ENCODE peak calls at places on chromosome 5, in ten cellular contexts. L is HCT116, M is kidney, U is thoracic aorta, F is heart left ventricle, E is tibial nerve, C is lower lobe of right lung, N is psoas muscle, R is HepG2, K is left ventricle myocardium inferior. V is an unnamed sample. For H3K4me1, the result is how much of the 10 kb centered on the place peaks cover.

GRCh38 chr5:177469061-177469628 is 4.3 kb downstream of the DBN1 start:
- DNase-seq in L (no peak), M (no peak), U (no peak), F (peak), E (no peak), C (no peak), N (peak), R (no peak), K (peak), V (no peak)

GRCh38 chr5:148193202-148193601 is 9.6 kb upstream of the SPINK6 start:
- DNase-seq in L (no peak), M (no peak), U (no peak), F (no peak), E (no peak), C (no peak), N (no peak), R (no peak), K (no peak), V (no peak)

GRCh38 chr5:158013939-158014338 is 155.0 kb upstream of the CLINT1 start:
- DNase-seq in L (no peak), M (no peak), U (no peak), F (no peak), E (no peak), C (no peak), N (no peak), R (peak), K (no peak), V (peak)

GRCh38 chr5:91641730-91642350 is 258.7 kb upstream of the ARRDC3 start:
- DNase-seq in L (peak), M (no peak), U (no peak), F (no peak), E (no peak), C (no peak), N (no peak), R (peak), K (no peak), V (peak)

GRCh38 chr5:153555420-153556114 is 65.1 kb downstream of the GRIA1 start:
- DNase-seq in L (no peak), M (no peak), U (no peak), F (no peak), E (no peak), C (peak), N (no peak), R (no peak), K (no peak), V (no peak)

GRCh38 chr5:6262651-6263363 is 115.5 kb downstream of the MED10 start:
- DNase-seq in L (no peak), M (no peak), U (no peak), F (no peak), E (no peak), C (no peak), N (no peak), R (no peak), K (no peak), V (no peak)

GRCh38 chr5:22850981-22851380 is 2.2 kb downstream of the CDH12 start:
- DNase-seq in L (no peak), M (no peak), U (no peak), F (no peak), E (no peak), C (no peak), N (no peak), R (no peak), K (no peak), V (no peak)

GRCh38 chr5:150659360-150660107 is 1.5 kb upstream of the MYOZ3 start:
- DNase-seq in L (no peak), M (no peak), U (no peak), F (peak), E (no peak), C (no peak), N (peak), R (no peak), K (no peak), V (no peak)

GRCh38 chr5:42641321-42642005 is 115.2 kb upstream of the CCDC152 start:
- DNase-seq in L (no peak), M (no peak), U (no peak), F (no peak), E (no peak), C (no peak), N (no peak), R (no peak), K (no peak), V (no peak)

GRCh38 chr5:164233796-164234195 is 728.4 kb downstream of the MAT2B start:
- DNase-seq in L (no peak), M (no peak), U (no peak), F (no peak), E (no peak), C (no peak), N (no peak), R (no peak), K (no peak), V (no peak)

GRCh38 chr5:322942-323879 is 1.7 kb downstream of the AHRR start:
- DNase-seq in L (no peak), M (no peak), U (no peak), F (no peak), E (no peak), C (no peak), N (peak), R (no peak), K (no peak), V (no peak)

GRCh38 chr5:33379757-33380156 is 61.0 kb upstream of the TARS1 start:
- DNase-seq in L (peak), M (no peak), U (no peak), F (no peak), E (no peak), C (no peak), N (no peak), R (no peak), K (no peak), V (peak)

GRCh38 chr5:96343094-96343493 is 90.0 kb downstream of the PCSK1 start:
- DNase-seq in L (no peak), M (no peak), U (no peak), F (no peak), E (no peak), C (no peak), N (no peak), R (no peak), K (no peak), V (no peak)
- H3K4me1 ChIP-seq in L (under half), M (under half), U (under half), F (under half), E (under half), C (under half), N (under half), R (under half), K (under half), V (under half)

GRCh38 chr5:74765929-74766328 is 988 bp downstream of the GFM2 start:
- DNase-seq in L (no peak), M (no peak), U (no peak), F (no peak), E (no peak), C (no peak), N (no peak), R (no peak), K (no peak), V (no peak)
- H3K4me3 ChIP-seq in L (peak), M (peak), U (peak), F (peak), E (peak), C (peak), N (peak), R (peak), K (peak), V (no peak)

DNA sequence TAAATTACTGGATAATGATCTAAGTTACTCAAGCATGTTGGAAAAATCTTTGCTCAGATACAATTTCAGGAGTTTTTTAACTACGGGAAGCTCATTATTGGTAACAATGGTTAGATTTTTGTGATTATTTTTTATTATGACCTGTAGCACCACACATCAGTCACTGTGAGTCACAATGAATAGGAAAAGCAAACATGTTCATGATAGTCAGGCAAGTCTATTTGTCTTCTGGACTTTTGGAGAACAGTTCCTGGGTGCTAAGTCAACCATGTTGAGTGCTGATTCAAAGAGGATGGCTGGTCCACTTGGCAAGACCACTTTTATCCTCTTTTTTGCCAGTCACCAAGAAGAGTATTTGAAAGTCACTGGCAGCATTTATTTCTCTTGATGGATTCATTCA is 403.2 kb downstream of the KIF4B start:
- DNase-seq in L (no peak), M (no peak), U (no peak), F (no peak), E (no peak), C (no peak), N (no peak), R (no peak), K (no peak), V (no peak)
- H3K27ac ChIP-seq in L (no peak), M (no peak), U (no peak), F (no peak), E (no peak), C (no peak), N (no peak), R (no peak), K (no peak), V (no peak)

GRCh38 chr5:149598966-149599365 is 17.7 kb downstream of the ARHGEF37 start:
- DNase-seq in L (no peak), M (no peak), U (no peak), F (no peak), E (no peak), C (no peak), N (no peak), R (no peak), K (no peak), V (no peak)
- H3K4me1 ChIP-seq in L (under half), M (under half), U (under half), F (under half), E (under half), C (under half), N (under half), R (under half), K (half or more), V (under half)

DNA sequence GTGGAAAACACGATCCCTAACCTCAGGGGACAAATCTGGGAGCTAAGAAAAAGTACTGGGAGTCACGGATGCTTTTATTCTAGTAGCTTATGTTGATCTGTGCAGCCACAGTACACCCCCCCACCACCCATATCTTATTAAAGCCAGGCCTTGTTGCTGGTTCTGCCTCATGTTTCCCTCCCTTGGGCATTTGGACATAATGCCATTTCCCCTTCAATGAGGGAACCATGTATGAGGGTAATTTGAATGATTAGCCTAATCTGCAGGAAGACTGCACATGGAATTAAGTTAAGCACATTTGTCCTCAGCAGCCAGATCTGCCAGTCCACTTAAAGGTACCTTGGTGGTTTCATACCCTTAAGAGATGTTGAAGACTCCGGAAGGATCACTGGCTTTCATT is 102.0 kb downstream of the ARHGAP26 start:
- DNase-seq in L (no peak), M (no peak), U (no peak), F (no peak), E (no peak), C (no peak), N (no peak), R (no peak), K (no peak), V (no peak)
- H3K4me3 ChIP-seq in L (no peak), M (no peak), U (no peak), F (no peak), E (no peak), C (no peak), N (no peak), R (no peak), K (no peak), V (no peak)

V was measured in iPS DF 6.9.